ENCODE peak calls at places on chromosomes 4 and X, in ten cellular contexts. One of them, this sample, is unnamed.

GRCh38 chrX:133973704-133974103 is 11.7 kb downstream of the GPC3 start:
- DNase-seq in psoas muscle: no peak
- DNase-seq in colonic mucosa: no peak
- DNase-seq in fibroblast of lung: no peak
- DNase-seq in stomach: no peak
- DNase-seq in lung: no peak
- DNase-seq in fibroblast of mammary gland: no peak
- DNase-seq in DND-41: no peak
- DNase-seq in brain microvascular endothelial cell: no peak
- DNase-seq in heart right ventricle: no peak
- DNase-seq in this sample: no peak

GRCh38 chrX:129823523-129823922 is 20.2 kb downstream of the ZDHHC9 start:
- DNase-seq in psoas muscle: no peak
- DNase-seq in colonic mucosa: no peak
- DNase-seq in fibroblast of lung: no peak
- DNase-seq in stomach: no peak
- DNase-seq in lung: no peak
- DNase-seq in fibroblast of mammary gland: no peak
- DNase-seq in DND-41: no peak
- DNase-seq in brain microvascular endothelial cell: no peak
- DNase-seq in heart right ventricle: no peak
- DNase-seq in this sample: no peak

GRCh38 chr4:114754616-114755015 is 156.0 kb downstream of the UGT8 start:
- DNase-seq in psoas muscle: no peak
- DNase-seq in colonic mucosa: no peak
- DNase-seq in fibroblast of lung: no peak
- DNase-seq in stomach: no peak
- DNase-seq in lung: no peak
- DNase-seq in fibroblast of mammary gland: no peak
- DNase-seq in DND-41: no peak
- DNase-seq in brain microvascular endothelial cell: no peak
- DNase-seq in heart right ventricle: no peak
- DNase-seq in this sample: no peak

GRCh38 chr4:151887151-151887815 is 126.5 kb upstream of the GATB start:
- DNase-seq in psoas muscle: no peak
- DNase-seq in colonic mucosa: no peak
- DNase-seq in fibroblast of lung: peak
- DNase-seq in stomach: no peak
- DNase-seq in lung: no peak
- DNase-seq in fibroblast of mammary gland: peak
- DNase-seq in DND-41: peak
- DNase-seq in brain microvascular endothelial cell: peak
- DNase-seq in heart right ventricle: no peak
- DNase-seq in this sample: no peak

GRCh38 chr4:123616970-123617392 is 220.4 kb downstream of the SPRY1 start:
- DNase-seq in psoas muscle: peak
- DNase-seq in colonic mucosa: peak
- DNase-seq in fibroblast of lung: no peak
- DNase-seq in stomach: peak
- DNase-seq in lung: peak
- DNase-seq in fibroblast of mammary gland: peak
- DNase-seq in DND-41: peak
- DNase-seq in brain microvascular endothelial cell: peak
- DNase-seq in heart right ventricle: peak
- DNase-seq in this sample: no peak

GRCh38 chr4:107255114-107255513 is 219.0 kb upstream of the DKK2 start:
- DNase-seq in psoas muscle: no peak
- DNase-seq in colonic mucosa: no peak
- DNase-seq in fibroblast of lung: no peak
- DNase-seq in stomach: no peak
- DNase-seq in lung: no peak
- DNase-seq in fibroblast of mammary gland: no peak
- DNase-seq in DND-41: no peak
- DNase-seq in brain microvascular endothelial cell: no peak
- DNase-seq in heart right ventricle: no peak
- DNase-seq in this sample: no peak

GRCh38 chr4:117093581-117093980 is 8.2 kb upstream of the TRAM1L1 start:
- DNase-seq in psoas muscle: no peak
- DNase-seq in colonic mucosa: no peak
- DNase-seq in fibroblast of lung: peak
- DNase-seq in stomach: no peak
- DNase-seq in lung: no peak
- DNase-seq in fibroblast of mammary gland: peak
- DNase-seq in DND-41: no peak
- DNase-seq in brain microvascular endothelial cell: peak
- DNase-seq in heart right ventricle: no peak
- DNase-seq in this sample: no peak

GRCh38 chrX:150062292-150063137 is 124.2 kb upstream of the EOLA2 start:
- DNase-seq in psoas muscle: peak
- DNase-seq in colonic mucosa: peak
- DNase-seq in fibroblast of lung: peak
- DNase-seq in stomach: no peak
- DNase-seq in lung: no peak
- DNase-seq in fibroblast of mammary gland: peak
- DNase-seq in DND-41: no peak
- DNase-seq in brain microvascular endothelial cell: peak
- DNase-seq in heart right ventricle: no peak
- DNase-seq in this sample: no peak

GRCh38 chr4:73892966-73893365 is 23.8 kb downstream of the CXCL1 start:
- DNase-seq in psoas muscle: no peak
- DNase-seq in colonic mucosa: no peak
- DNase-seq in fibroblast of lung: no peak
- DNase-seq in stomach: no peak
- DNase-seq in lung: no peak
- DNase-seq in fibroblast of mammary gland: no peak
- DNase-seq in DND-41: no peak
- DNase-seq in brain microvascular endothelial cell: no peak
- DNase-seq in heart right ventricle: no peak
- DNase-seq in this sample: no peak

GRCh38 chr4:73891739-73892405 is 22.7 kb downstream of the CXCL1 start:
- DNase-seq in psoas muscle: no peak
- DNase-seq in colonic mucosa: no peak
- DNase-seq in fibroblast of lung: peak
- DNase-seq in stomach: no peak
- DNase-seq in lung: no peak
- DNase-seq in fibroblast of mammary gland: peak
- DNase-seq in DND-41: no peak
- DNase-seq in brain microvascular endothelial cell: no peak
- DNase-seq in heart right ventricle: no peak
- DNase-seq in this sample: no peak

GRCh38 chr4:73895201-73896177 is 26.3 kb downstream of the CXCL1 start:
- DNase-seq in psoas muscle: no peak
- DNase-seq in colonic mucosa: peak
- DNase-seq in fibroblast of lung: peak
- DNase-seq in stomach: no peak
- DNase-seq in lung: no peak
- DNase-seq in fibroblast of mammary gland: peak
- DNase-seq in DND-41: no peak
- DNase-seq in brain microvascular endothelial cell: peak
- DNase-seq in heart right ventricle: no peak
- DNase-seq in this sample: no peak

GRCh38 chr4:73894021-73894420 is 24.8 kb downstream of the CXCL1 start:
- DNase-seq in psoas muscle: no peak
- DNase-seq in colonic mucosa: no peak
- DNase-seq in fibroblast of lung: no peak
- DNase-seq in stomach: no peak
- DNase-seq in lung: no peak
- DNase-seq in fibroblast of mammary gland: no peak
- DNase-seq in DND-41: no peak
- DNase-seq in brain microvascular endothelial cell: no peak
- DNase-seq in heart right ventricle: no peak
- DNase-seq in this sample: no peak

DNA sequence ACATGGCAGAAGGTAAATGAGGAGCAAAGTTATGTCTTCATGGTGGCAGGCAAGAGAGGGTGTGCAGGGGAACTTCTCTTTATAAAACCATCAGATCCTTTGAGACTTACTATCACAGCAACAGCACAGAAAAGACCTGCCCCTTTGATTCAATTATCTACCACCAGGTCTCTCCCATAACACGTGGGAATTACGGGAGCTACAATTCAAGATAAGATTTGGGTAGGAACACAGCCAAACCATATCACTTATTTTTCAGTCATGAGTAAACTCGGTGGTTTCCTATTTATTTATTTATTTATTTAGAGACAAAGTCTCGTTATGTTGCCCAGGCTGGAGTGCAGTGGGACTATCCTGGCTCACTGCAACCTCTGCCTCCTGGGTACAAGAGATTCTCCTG is 22.1 kb downstream of the CXCL1 start:
- DNase-seq in psoas muscle: no peak
- DNase-seq in colonic mucosa: no peak
- DNase-seq in fibroblast of lung: no peak
- DNase-seq in stomach: no peak
- DNase-seq in lung: no peak
- DNase-seq in fibroblast of mammary gland: no peak
- DNase-seq in DND-41: no peak
- DNase-seq in brain microvascular endothelial cell: no peak
- DNase-seq in heart right ventricle: no peak
- DNase-seq in this sample: no peak
- TF ChIP-seq CTCF in psoas muscle: no peak
- TF ChIP-seq CTCF in colonic mucosa: no peak
- TF ChIP-seq CTCF in fibroblast of lung: no peak
- TF ChIP-seq CTCF in stomach: no peak
- TF ChIP-seq CTCF in lung: no peak
- TF ChIP-seq CTCF in fibroblast of mammary gland: no peak
- TF ChIP-seq CTCF in DND-41: no peak
- TF ChIP-seq CTCF in brain microvascular endothelial cell: no peak
- TF ChIP-seq CTCF in heart right ventricle: no peak
- TF ChIP-seq CTCF in this sample: no peak

GRCh38 chrX:1591863-1592127 is 391 bp downstream of the AKAP17A start:
- DNase-seq in psoas muscle: no peak
- DNase-seq in colonic mucosa: peak
- DNase-seq in fibroblast of lung: no peak
- DNase-seq in stomach: no peak
- DNase-seq in lung: no peak
- DNase-seq in fibroblast of mammary gland: no peak
- DNase-seq in DND-41: peak
- DNase-seq in brain microvascular endothelial cell: no peak
- DNase-seq in heart right ventricle: no peak
- DNase-seq in this sample: no peak

GRCh38 chrX:1589356-1590130 is 1.9 kb upstream of the AKAP17A start:
- DNase-seq in psoas muscle: peak
- DNase-seq in colonic mucosa: no peak
- DNase-seq in fibroblast of lung: no peak
- DNase-seq in stomach: no peak
- DNase-seq in lung: peak
- DNase-seq in fibroblast of mammary gland: no peak
- DNase-seq in DND-41: no peak
- DNase-seq in brain microvascular endothelial cell: no peak
- DNase-seq in heart right ventricle: no peak
- DNase-seq in this sample: no peak

GRCh38 chrX:1592128-1592862 is 891 bp downstream of the AKAP17A start:
- DNase-seq in psoas muscle: no peak
- DNase-seq in colonic mucosa: peak
- DNase-seq in fibroblast of lung: peak
- DNase-seq in stomach: peak
- DNase-seq in lung: no peak
- DNase-seq in fibroblast of mammary gland: peak
- DNase-seq in DND-41: no peak
- DNase-seq in brain microvascular endothelial cell: peak
- DNase-seq in heart right ventricle: no peak
- DNase-seq in this sample: no peak

GRCh38 chrX:1592863-1593201 is 1.4 kb downstream of the AKAP17A start:
- DNase-seq in psoas muscle: no peak
- DNase-seq in colonic mucosa: no peak
- DNase-seq in fibroblast of lung: no peak
- DNase-seq in stomach: peak
- DNase-seq in lung: no peak
- DNase-seq in fibroblast of mammary gland: no peak
- DNase-seq in DND-41: peak
- DNase-seq in brain microvascular endothelial cell: no peak
- DNase-seq in heart right ventricle: no peak
- DNase-seq in this sample: no peak

DNA sequence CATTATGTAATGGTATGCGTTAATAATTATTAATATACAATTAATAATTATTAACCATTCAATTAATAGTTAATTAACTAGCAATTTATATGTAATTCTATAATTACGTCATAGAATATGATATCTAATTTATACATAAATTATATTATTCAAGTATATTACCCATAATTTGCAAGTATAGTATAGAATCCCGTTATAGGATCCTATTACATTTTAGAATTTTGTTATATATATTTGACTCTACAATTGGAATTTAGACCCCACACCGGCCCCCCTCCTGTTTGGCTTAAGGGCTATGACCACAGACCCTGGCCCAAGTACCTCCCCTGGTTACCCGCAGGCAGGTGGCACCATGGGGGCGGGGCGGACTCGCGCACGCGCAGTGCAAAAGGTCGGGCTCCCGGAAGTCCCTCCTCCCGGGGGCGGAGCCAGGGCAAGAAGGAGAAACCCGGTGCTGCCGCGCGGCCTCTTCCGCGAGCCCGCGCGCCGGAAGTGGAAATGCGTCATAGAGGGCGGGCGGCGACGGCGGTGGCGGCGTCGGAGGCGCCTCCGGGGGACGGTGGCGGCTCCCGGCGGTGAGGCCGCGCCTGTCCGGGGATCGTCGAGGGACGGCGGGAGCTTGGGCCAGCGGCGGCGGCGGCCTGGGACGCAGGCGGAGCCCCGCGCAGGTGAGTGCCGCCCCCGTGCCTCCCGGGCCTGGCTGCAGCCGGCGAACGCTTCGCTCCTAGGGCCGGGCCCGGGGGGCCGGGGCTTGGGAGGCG is at the start of gene AKAP17A:
- DNase-seq in psoas muscle: peak
- DNase-seq in colonic mucosa: peak
- DNase-seq in fibroblast of lung: peak
- DNase-seq in stomach: peak
- DNase-seq in lung: peak
- DNase-seq in fibroblast of mammary gland: peak
- DNase-seq in DND-41: peak
- DNase-seq in brain microvascular endothelial cell: peak
- DNase-seq in heart right ventricle: peak
- DNase-seq in this sample: peak
- TF ChIP-seq CTCF in psoas muscle: no peak
- TF ChIP-seq CTCF in colonic mucosa: no peak
- TF ChIP-seq CTCF in fibroblast of lung: no peak
- TF ChIP-seq CTCF in stomach: peak
- TF ChIP-seq CTCF in lung: no peak
- TF ChIP-seq CTCF in fibroblast of mammary gland: no peak
- TF ChIP-seq CTCF in DND-41: peak
- TF ChIP-seq CTCF in brain microvascular endothelial cell: no peak
- TF ChIP-seq CTCF in heart right ventricle: peak
- TF ChIP-seq CTCF in this sample: peak

GRCh38 chr4:6245246-6246169 is 24.1 kb upstream of the WFS1 start:
- DNase-seq in psoas muscle: peak
- DNase-seq in colonic mucosa: no peak
- DNase-seq in fibroblast of lung: no peak
- DNase-seq in stomach: no peak
- DNase-seq in lung: no peak
- DNase-seq in fibroblast of mammary gland: no peak
- DNase-seq in DND-41: no peak
- DNase-seq in brain microvascular endothelial cell: no peak
- DNase-seq in heart right ventricle: no peak
- DNase-seq in this sample: no peak
- TF ChIP-seq CTCF in psoas muscle: no peak
- TF ChIP-seq CTCF in colonic mucosa: no peak
- TF ChIP-seq CTCF in fibroblast of lung: no peak
- TF ChIP-seq CTCF in stomach: no peak
- TF ChIP-seq CTCF in lung: no peak
- TF ChIP-seq CTCF in fibroblast of mammary gland: no peak
- TF ChIP-seq CTCF in DND-41: no peak
- TF ChIP-seq CTCF in brain microvascular endothelial cell: no peak
- TF ChIP-seq CTCF in heart right ventricle: no peak
- TF ChIP-seq CTCF in this sample: no peak

GRCh38 chr4:15847746-15848145 is 69.6 kb downstream of the CD38 start:
- DNase-seq in psoas muscle: no peak
- DNase-seq in colonic mucosa: no peak
- DNase-seq in fibroblast of lung: no peak
- DNase-seq in stomach: no peak
- DNase-seq in lung: no peak
- DNase-seq in fibroblast of mammary gland: no peak
- DNase-seq in DND-41: no peak
- DNase-seq in brain microvascular endothelial cell: no peak
- DNase-seq in heart right ventricle: no peak
- DNase-seq in this sample: no peak

GRCh38 chr4:15853345-15853744 is 75.2 kb downstream of the CD38 start:
- DNase-seq in psoas muscle: no peak
- DNase-seq in colonic mucosa: no peak
- DNase-seq in fibroblast of lung: no peak
- DNase-seq in stomach: no peak
- DNase-seq in lung: no peak
- DNase-seq in fibroblast of mammary gland: no peak
- DNase-seq in DND-41: no peak
- DNase-seq in brain microvascular endothelial cell: no peak
- DNase-seq in heart right ventricle: no peak
- DNase-seq in this sample: no peak

GRCh38 chr4:15851969-15852368 is 73.8 kb downstream of the CD38 start:
- DNase-seq in psoas muscle: no peak
- DNase-seq in colonic mucosa: no peak
- DNase-seq in fibroblast of lung: no peak
- DNase-seq in stomach: no peak
- DNase-seq in lung: no peak
- DNase-seq in fibroblast of mammary gland: no peak
- DNase-seq in DND-41: no peak
- DNase-seq in brain microvascular endothelial cell: no peak
- DNase-seq in heart right ventricle: no peak
- DNase-seq in this sample: no peak

GRCh38 chr4:15852524-15852923 is 74.4 kb downstream of the CD38 start:
- DNase-seq in psoas muscle: no peak
- DNase-seq in colonic mucosa: no peak
- DNase-seq in fibroblast of lung: no peak
- DNase-seq in stomach: no peak
- DNase-seq in lung: no peak
- DNase-seq in fibroblast of mammary gland: no peak
- DNase-seq in DND-41: no peak
- DNase-seq in brain microvascular endothelial cell: no peak
- DNase-seq in heart right ventricle: no peak
- DNase-seq in this sample: no peak

DNA sequence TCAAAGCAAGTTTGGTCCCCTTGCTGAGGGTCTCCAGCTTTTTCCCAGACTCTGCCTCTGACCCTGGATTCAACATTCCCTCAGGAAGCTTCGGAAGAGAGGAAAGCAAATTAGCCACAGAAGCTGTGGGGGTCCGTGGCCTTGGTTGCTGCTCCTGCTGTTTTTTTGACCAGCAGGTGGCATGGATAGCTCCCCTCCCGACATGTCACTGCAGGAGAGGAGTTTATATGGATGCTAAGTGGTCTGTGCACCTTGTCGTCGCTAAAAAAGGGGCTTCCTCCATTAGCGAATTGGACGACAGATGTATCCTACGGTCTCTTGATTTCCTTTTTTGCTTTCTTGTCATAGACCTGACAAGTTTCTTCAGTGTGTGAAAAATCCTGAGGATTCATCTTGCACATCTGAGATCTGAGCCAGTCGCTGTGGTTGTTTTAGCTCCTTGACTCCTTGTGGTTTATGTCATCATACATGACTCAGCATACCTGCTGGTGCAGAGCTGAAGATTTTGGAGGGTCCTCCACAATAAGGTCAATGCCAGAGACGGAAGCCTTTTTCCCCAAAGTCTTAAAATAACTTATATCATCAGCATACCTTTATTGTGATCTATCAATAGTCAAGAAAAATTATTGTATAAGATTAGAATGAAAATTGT is 70.2 kb downstream of the CD38 start:
- DNase-seq in psoas muscle: no peak
- DNase-seq in colonic mucosa: no peak
- DNase-seq in fibroblast of lung: no peak
- DNase-seq in stomach: no peak
- DNase-seq in lung: no peak
- DNase-seq in fibroblast of mammary gland: peak
- DNase-seq in DND-41: peak
- DNase-seq in brain microvascular endothelial cell: no peak
- DNase-seq in heart right ventricle: no peak
- DNase-seq in this sample: no peak
- TF ChIP-seq CTCF in psoas muscle: no peak
- TF ChIP-seq CTCF in colonic mucosa: no peak
- TF ChIP-seq CTCF in fibroblast of lung: no peak
- TF ChIP-seq CTCF in stomach: no peak
- TF ChIP-seq CTCF in lung: no peak
- TF ChIP-seq CTCF in fibroblast of mammary gland: no peak
- TF ChIP-seq CTCF in DND-41: peak
- TF ChIP-seq CTCF in brain microvascular endothelial cell: peak
- TF ChIP-seq CTCF in heart right ventricle: no peak
- TF ChIP-seq CTCF in this sample: no peak

This sample was measured in progenitor cell of endocrine pancreas.